ENCODE peak calls at places on chromosome 18, in five cellular contexts. V, A, W, T and S are unnamed samples.

GRCh38 chr18:52409732-52410131 is 69.7 kb downstream of the DCC start:
- DNase-seq in W (no peak), T (peak; percentile 25), A (no peak), V (no peak), S (no peak)

GRCh38 chr18:79926306-79926705 is 25.1 kb downstream of the SLC66A2 start:
- DNase-seq in A (peak; percentile 18), W (peak; percentile 4), T (no peak), V (no peak), S (no peak)

GRCh38 chr18:8904316-8904715 is 198.2 kb upstream of the NDUFV2 start:
- DNase-seq in V (no peak), A (no peak), T (no peak), W (no peak), S (no peak)

GRCh38 chr18:8750954-8751415 is 45.6 kb downstream of the MTCL1 start:
- DNase-seq in T (peak; percentile 29), A (no peak), W (no peak), V (no peak), S (peak; percentile 81)

GRCh38 chr18:58226476-58226875 is 182.4 kb downstream of the NEDD4L start:
- DNase-seq in A (peak; percentile 22), W (no peak), V (no peak), T (no peak), S (no peak)

GRCh38 chr18:58319719-58320118 is 275.7 kb downstream of the NEDD4L start:
- DNase-seq in W (no peak), T (no peak), A (no peak), V (no peak), S (no peak)

GRCh38 chr18:56068030-56068671 is 480.2 kb upstream of the TCF4 start:
- DNase-seq in A (no peak), W (no peak), V (no peak), T (no peak), S (peak; percentile 9)

GRCh38 chr18:904135-905090 is at the start of gene ADCYAP1:
- DNase-seq in W (no peak), T (peak; percentile 26), V (no peak), A (no peak), S (no peak)

GRCh38 chr18:13455960-13456471 is 237.5 kb downstream of the LDLRAD4 start:
- DNase-seq in A (no peak), W (no peak), T (no peak), V (no peak), S (no peak)

GRCh38 chr18:36724591-36725001 is 104.2 kb downstream of the TPGS2 start:
- DNase-seq in A (no peak), W (peak; percentile 19), T (no peak), V (no peak), S (no peak)

GRCh38 chr18:6203791-6204190 is 210.9 kb downstream of the L3MBTL4 start:
- DNase-seq in W (no peak), A (peak; percentile 31), T (no peak), V (no peak), S (no peak)

DNA sequence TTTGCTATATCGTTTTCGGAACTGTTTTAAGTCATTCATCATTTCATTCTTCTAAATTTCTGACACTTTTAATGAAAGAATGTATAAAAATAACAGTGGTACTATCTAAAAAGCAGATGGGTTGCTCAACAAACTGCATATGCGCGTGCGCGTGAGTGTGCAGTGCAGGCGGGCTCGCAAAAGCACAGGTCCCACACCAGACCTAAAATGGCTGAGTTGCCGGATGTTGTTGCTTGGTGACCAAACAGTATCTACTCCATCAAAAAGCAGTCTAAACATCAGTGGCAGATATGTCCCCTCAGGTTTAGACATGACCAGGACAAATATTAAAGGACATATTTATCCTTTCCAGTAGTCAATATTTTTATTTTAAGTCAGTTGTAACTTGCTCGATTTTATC is 5.1 kb downstream of the NOL4 start:
- DNase-seq in T (no peak), V (no peak), A (no peak), W (no peak), S (no peak)
- H3K4me3 ChIP-seq in T (no peak overlapping the region), V (no peak overlapping the region), A (no peak overlapping the region), W (no peak overlapping the region), S (no peak overlapping the region)

DNA sequence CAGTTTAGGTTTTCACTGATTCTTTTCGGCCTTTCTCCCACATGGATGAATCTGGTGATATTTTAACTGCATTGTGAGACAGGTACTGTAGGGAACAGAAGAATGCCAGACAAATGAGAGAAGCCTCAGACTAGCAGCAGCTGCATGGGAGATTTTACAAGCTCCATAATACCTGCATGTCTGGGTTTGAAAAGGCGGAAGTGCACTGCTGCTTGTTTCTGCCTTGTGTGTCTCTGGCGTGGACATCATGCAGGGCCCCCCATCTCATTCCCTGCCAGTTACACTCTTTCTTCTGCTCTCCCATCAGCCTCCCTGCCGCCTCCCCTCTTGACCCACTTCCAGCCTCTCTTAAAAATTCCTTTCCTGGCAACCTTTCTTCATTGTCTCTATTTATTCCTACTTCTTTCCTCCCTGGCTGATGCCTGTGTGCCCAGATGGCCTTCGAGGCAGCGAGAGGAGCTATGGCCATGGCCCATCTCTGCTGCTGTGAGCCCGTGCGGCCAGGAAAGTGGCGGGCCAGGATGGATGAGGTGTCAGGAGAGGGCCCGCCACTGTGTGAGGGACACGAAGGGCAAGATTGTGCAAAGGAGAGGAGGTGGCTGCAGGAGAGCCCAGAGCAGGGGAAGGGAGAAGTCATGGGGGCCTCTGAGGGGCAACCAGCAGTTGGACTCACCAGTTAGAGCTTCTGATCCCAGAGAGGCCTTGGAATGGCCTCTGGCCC is 33.8 kb downstream of the IMPA2 start:
- DNase-seq in T (no peak), V (no peak), A (no peak), W (no peak), S (no peak)
- H3K27ac ChIP-seq in T (no peak overlapping the region), V (no peak overlapping the region), A (peak overlapping the region; percentile 37), W (no peak overlapping the region), S (no peak overlapping the region)

GRCh38 chr18:32669549-32670165 is 103.2 kb downstream of the KLHL14 start:
- DNase-seq in T (peak; percentile 5), W (no peak), V (no peak), A (no peak), S (no peak)

GRCh38 chr18:32674491-32674890 is 98.3 kb downstream of the KLHL14 start:
- DNase-seq in T (peak; percentile 17), W (no peak), V (no peak), A (no peak), S (peak; percentile 3)

DNA sequence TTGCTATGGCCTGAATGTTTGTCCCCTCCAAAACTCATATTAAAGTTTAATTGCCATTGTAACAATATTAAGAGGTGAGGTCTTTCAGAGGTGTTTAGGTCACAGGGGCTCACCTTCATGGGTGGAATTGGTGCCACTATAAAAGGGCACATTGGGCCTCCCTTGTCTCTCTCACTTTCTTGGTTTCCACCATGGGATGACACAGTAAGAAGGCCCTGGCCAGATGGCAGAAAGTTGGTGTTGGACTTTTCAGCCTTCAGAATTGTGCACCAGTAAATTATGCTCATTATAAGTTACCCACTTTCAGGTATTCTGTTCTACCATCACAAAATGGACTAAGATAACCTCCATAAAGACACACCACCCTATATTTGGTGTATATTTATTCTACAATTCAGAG is 102.1 kb downstream of the KLHL14 start:
- DNase-seq in V (no peak), A (no peak), T (no peak), W (no peak), S (no peak)
- TF ChIP-seq POLR2A in V (no peak), A (no peak), T (no peak), W (no peak), S (no peak)

DNA sequence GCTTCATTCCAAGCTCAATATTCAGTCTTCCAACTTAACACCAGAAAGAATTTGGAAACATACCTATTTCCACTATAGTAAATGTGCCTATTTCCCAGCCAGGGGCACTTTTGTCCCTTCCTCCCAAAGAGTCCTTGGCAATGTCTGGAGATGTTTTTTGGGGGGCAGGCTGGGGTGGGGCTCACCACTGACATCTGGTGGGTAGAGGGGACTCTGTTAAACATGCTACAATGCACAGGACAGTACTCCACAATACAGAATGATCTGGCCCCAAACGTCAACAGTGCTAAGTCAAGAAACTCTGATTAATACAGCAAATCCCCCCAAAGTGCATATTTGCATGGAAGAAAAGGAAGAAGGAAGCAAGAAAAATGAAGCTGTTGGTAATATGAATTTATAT is 61.7 kb downstream of the SMIM21 start:
- DNase-seq in T (no peak), W (no peak), V (no peak), A (no peak), S (no peak)
- H3K4me3 ChIP-seq in T (no peak overlapping the region), W (no peak overlapping the region), V (no peak overlapping the region), A (no peak overlapping the region), S (no peak overlapping the region)

GRCh38 chr18:11320981-11321380 is 171.6 kb upstream of the PIEZO2 start:
- DNase-seq in V (no peak), W (no peak), T (no peak), A (no peak), S (no peak)
- H3K27ac ChIP-seq in V (no peak overlapping the region), W (no peak overlapping the region), T (no peak overlapping the region), A (no peak overlapping the region), S (no peak overlapping the region)

GRCh38 chr18:48949051-48949605 is 1.6 kb downstream of the SMAD7 start:
- DNase-seq in T (no peak), V (no peak), W (no peak), A (peak; percentile 69), S (peak; percentile 21)

GRCh38 chr18:48950536-48951447 is at the start of gene SMAD7:
- DNase-seq in W (no peak), A (peak; percentile 40), V (no peak), T (no peak), S (peak; percentile 45)

GRCh38 chr18:48948112-48949050 is 2.4 kb downstream of the SMAD7 start:
- DNase-seq in A (peak; percentile 77), V (no peak), T (no peak), W (no peak), S (peak; percentile 67)

GRCh38 chr18:48951448-48952286 is 902 bp upstream of the SMAD7 start:
- DNase-seq in A (peak; percentile 90), W (peak; percentile 89), T (peak; percentile 86), V (no peak), S (peak; percentile 91)

DNA sequence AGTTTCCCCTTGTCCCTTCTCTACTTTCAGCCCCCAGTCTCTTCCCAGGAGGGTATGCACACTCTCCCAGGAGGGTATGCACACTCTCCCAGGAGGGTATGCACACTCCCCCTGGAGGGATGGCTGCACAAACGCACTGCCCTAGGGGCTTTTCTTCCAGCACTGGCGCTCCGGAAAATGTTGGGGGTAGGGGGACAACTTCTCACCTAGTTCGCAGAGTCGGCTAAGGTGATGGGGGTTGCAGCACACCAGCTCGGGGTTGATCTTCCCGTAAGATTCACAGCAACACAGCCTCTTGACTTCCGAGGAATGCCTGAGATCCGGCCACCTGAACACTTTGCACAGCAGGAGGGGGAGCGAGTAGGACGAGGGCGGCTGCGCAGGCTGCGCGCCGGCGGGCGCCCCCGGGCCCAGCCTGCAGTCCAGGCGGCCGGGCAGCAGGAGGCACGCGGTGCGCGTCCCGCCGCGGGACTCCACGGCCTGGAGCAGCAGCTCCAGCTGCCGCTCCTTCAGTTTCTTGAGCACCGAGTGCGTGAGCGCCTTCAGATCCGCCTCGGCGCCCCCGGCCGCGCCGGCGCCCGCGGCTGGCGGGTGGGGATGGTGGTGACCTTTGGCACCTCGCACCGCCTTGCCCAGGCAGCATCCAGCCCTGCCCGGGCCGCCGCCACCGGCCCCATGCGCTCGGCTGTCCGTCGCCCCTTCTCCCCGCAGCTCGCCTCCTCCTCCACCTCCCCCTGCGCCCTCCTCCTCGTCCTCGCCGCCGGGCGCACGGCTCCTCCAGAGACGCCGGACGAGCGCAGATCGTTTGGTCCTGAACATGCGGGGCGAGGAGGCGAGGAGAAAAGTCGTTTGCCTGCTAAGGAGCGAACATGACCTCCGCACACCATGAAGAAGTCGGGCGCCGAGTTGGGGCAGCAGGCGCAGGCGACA is 894 bp downstream of the SMAD7 start:
- DNase-seq in V (no peak), W (no peak), A (peak; percentile 55), T (peak; percentile 62), S (peak; percentile 53)
- TF ChIP-seq POLR2A in V (no peak), W (no peak), A (no peak), T (no peak), S (no peak)

GRCh38 chr18:32771169-32771751 is 1.6 kb downstream of the KLHL14 start:
- DNase-seq in V (no peak), T (no peak), W (no peak), A (no peak), S (no peak)
- H3K4me3 ChIP-seq in V (no peak overlapping the region), T (peak overlapping the region; percentile 36), W (peak overlapping the region; percentile 33), A (peak overlapping the region; percentile 61), S (peak overlapping the region; percentile 50)